ENCODE peak calls at places on chromosomes 2 and 18, in ten cellular contexts. T is breast epithelium, J is body of pancreas, G is WERI-Rb-1, S is heart right ventricle, F is nephron progenitor cell, A is HCT116, N is cardiac muscle cell, H is colonic mucosa, C is mucosa of descending colon. R is an unnamed sample.

GRCh38 chr2:235728401-235729181 is 234.7 kb downstream of the AGAP1 start:
- DNase-seq in T (no peak), J (no peak), G (no peak), S (peak), F (no peak), A (no peak), N (no peak), H (no peak), C (no peak), R (no peak)

GRCh38 chr2:143513081-143513480 is 383.9 kb downstream of the ARHGAP15 start:
- DNase-seq in T (no peak), J (peak), G (peak), S (peak), F (peak), A (peak), N (peak), H (no peak), C (peak), R (peak)

GRCh38 chr18:49230331-49230730 is 230.1 kb downstream of the DYM start:
- DNase-seq in T (no peak), J (no peak), G (no peak), S (no peak), F (no peak), A (no peak), N (no peak), H (no peak), C (no peak), R (no peak)

GRCh38 chr18:61535401-61535800 is 202.2 kb downstream of the CDH20 start:
- DNase-seq in T (no peak), J (no peak), G (no peak), S (no peak), F (no peak), A (no peak), N (no peak), H (no peak), C (no peak), R (no peak)

GRCh38 chr2:17242813-17243485 is 275.3 kb downstream of the RAD51AP2 start:
- DNase-seq in T (no peak), J (no peak), G (no peak), S (no peak), F (no peak), A (no peak), N (no peak), H (no peak), C (no peak), R (no peak)

GRCh38 chr2:208807756-208808155 is 401.2 kb downstream of the PTH2R start:
- DNase-seq in T (no peak), J (no peak), G (no peak), S (no peak), F (no peak), A (no peak), N (no peak), H (no peak), C (no peak), R (no peak)

GRCh38 chr2:236694125-236694888 is 124.7 kb downstream of the ACKR3 start:
- DNase-seq in T (no peak), J (no peak), G (no peak), S (no peak), F (no peak), A (no peak), N (no peak), H (no peak), C (no peak), R (no peak)

GRCh38 chr2:187470698-187471097 is 22.6 kb upstream of the CALCRL start:
- DNase-seq in T (no peak), J (no peak), G (no peak), S (no peak), F (no peak), A (no peak), N (no peak), H (no peak), C (no peak), R (no peak)

GRCh38 chr2:158748925-158749590 is 46.1 kb upstream of the DAPL1 start:
- DNase-seq in T (no peak), J (no peak), G (no peak), S (no peak), F (no peak), A (no peak), N (no peak), H (no peak), C (no peak), R (no peak)

GRCh38 chr2:126657146-126657635 is 1.2 kb downstream of the GYPC start:
- DNase-seq in T (no peak), J (no peak), G (no peak), S (peak), F (peak), A (no peak), N (no peak), H (peak), C (peak), R (no peak)

GRCh38 chr2:190646780-190647626 is 1.9 kb upstream of the NAB1 start:
- DNase-seq in T (no peak), J (no peak), G (no peak), S (no peak), F (no peak), A (no peak), N (no peak), H (peak), C (peak), R (no peak)

GRCh38 chr2:119408221-119408619 is 23.4 kb upstream of the TMEM37 start:
- DNase-seq in T (no peak), J (no peak), G (no peak), S (no peak), F (no peak), A (no peak), N (no peak), H (no peak), C (no peak), R (no peak)

GRCh38 chr2:234444888-234445287 is 52.0 kb downstream of the ARL4C start:
- DNase-seq in T (no peak), J (no peak), G (no peak), S (no peak), F (no peak), A (no peak), N (no peak), H (peak), C (peak), R (no peak)

GRCh38 chr2:20667531-20668401 is 822 bp downstream of the GDF7 start:
- DNase-seq in T (no peak), J (no peak), G (no peak), S (no peak), F (no peak), A (no peak), N (no peak), H (no peak), C (no peak), R (no peak)

GRCh38 chr18:57435851-57436192 is 648 bp downstream of the ONECUT2 start:
- DNase-seq in T (no peak), J (no peak), G (peak), S (no peak), F (peak), A (no peak), N (no peak), H (no peak), C (no peak), R (peak)

GRCh38 chr2:234986866-234987720 is 35.3 kb downstream of the SH3BP4 start:
- DNase-seq in T (no peak), J (no peak), G (no peak), S (no peak), F (no peak), A (no peak), N (no peak), H (no peak), C (no peak), R (no peak)

GRCh38 chr2:134623796-134624195 is 95.0 kb downstream of the TMEM163 start:
- DNase-seq in T (no peak), J (no peak), G (no peak), S (no peak), F (no peak), A (no peak), N (no peak), H (no peak), C (peak), R (no peak)

GRCh38 chr2:77201755-77202154 is 320.4 kb downstream of the LRRTM4 start:
- DNase-seq in T (no peak), J (no peak), G (no peak), S (no peak), F (no peak), A (no peak), N (no peak), H (no peak), C (no peak), R (no peak)

GRCh38 chr2:38486213-38487026 is 109.3 kb upstream of the ATL2 start:
- DNase-seq in T (no peak), J (no peak), G (no peak), S (no peak), F (no peak), A (no peak), N (no peak), H (no peak), C (no peak), R (no peak)

GRCh38 chr2:38483773-38484501 is 106.9 kb upstream of the ATL2 start:
- DNase-seq in T (no peak), J (no peak), G (no peak), S (no peak), F (no peak), A (no peak), N (no peak), H (no peak), C (no peak), R (no peak)

GRCh38 chr2:38484957-38485356 is 107.9 kb upstream of the ATL2 start:
- DNase-seq in T (no peak), J (no peak), G (no peak), S (no peak), F (no peak), A (no peak), N (no peak), H (no peak), C (no peak), R (no peak)

GRCh38 chr2:38487852-38488251 is 110.8 kb upstream of the ATL2 start:
- DNase-seq in T (no peak), J (no peak), G (no peak), S (no peak), F (no peak), A (no peak), N (no peak), H (no peak), C (no peak), R (no peak)

DNA sequence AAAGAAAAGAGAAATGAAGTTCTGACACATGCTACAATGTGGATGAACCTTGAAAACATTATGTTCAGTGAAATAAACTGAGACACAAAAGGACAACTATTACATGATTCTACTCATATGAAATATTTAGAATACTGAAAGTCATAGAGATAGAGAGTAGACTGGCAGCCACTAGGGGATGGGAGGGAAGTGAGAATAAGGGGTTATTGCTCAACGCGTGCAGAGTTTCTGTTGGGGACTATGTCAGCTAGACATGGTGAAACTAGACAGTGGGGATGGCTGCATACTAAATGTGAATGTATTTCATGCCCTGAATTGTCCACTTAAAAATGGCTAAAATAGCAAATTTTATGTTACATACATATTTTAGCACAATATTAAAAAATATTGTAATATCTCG is 108.7 kb upstream of the ATL2 start:
- DNase-seq in T (no peak), J (no peak), G (no peak), S (no peak), F (no peak), A (no peak), N (no peak), H (no peak), C (no peak), R (no peak)
- TF ChIP-seq CTCF in T (no peak), J (no peak), G (no peak), S (no peak), F (no peak), A (peak), N (no peak), H (no peak), C (no peak), R (no peak)

DNA sequence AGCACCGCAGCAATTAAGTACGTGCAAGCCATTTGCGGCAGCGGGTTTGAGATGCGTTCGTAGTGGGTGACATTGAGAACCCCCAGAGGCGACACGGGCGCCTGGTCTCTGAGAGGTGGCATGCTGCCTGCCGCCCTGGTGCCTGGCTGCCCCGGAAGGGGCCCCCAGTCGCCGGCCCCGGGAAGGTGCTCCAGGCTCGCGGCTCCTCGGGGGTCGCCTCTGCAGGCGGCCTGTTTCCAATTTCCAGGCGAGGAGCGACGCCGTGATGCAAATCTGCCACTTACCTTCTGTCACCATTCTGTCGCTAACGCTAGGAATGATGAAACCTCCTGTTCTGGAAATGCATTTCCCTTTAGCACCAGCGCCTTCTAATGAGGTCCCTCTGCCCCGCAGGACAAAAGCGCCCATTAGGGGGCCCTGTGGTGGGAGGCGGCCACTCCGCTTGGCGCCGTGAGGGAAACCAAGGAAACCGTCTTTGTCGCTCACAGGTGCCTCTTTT is 13.0 kb downstream of the KIF5C start:
- DNase-seq in T (no peak), J (no peak), G (no peak), S (no peak), F (peak), A (no peak), N (peak), H (no peak), C (no peak), R (peak)
- TF ChIP-seq CTCF in T (no peak), J (no peak), G (no peak), S (peak), F (peak), A (no peak), N (no peak), H (no peak), C (no peak), R (no peak)

GRCh38 chr2:129193961-129194360 is 785.5 kb upstream of the RAB6C start:
- DNase-seq in T (no peak), J (no peak), G (peak), S (no peak), F (no peak), A (no peak), N (no peak), H (no peak), C (no peak), R (no peak)
- TF ChIP-seq CTCF in T (no peak), J (no peak), G (peak), S (no peak), F (no peak), A (peak), N (no peak), H (no peak), C (no peak), R (no peak)

GRCh38 chr18:76620326-76620813 is 125.3 kb upstream of the ZNF516 start:
- DNase-seq in T (no peak), J (peak), G (peak), S (peak), F (peak), A (peak), N (peak), H (peak), C (peak), R (peak)
- TF ChIP-seq CTCF in T (peak), J (peak), G (peak), S (peak), F (peak), A (peak), N (peak), H (peak), C (no peak), R (peak)

GRCh38 chr2:42443980-42444379 is 49.8 kb downstream of the KCNG3 start:
- DNase-seq in T (no peak), J (no peak), G (no peak), S (no peak), F (no peak), A (no peak), N (no peak), H (no peak), C (no peak), R (no peak)
- TF ChIP-seq CTCF in T (no peak), J (no peak), G (no peak), S (no peak), F (no peak), A (no peak), N (no peak), H (no peak), C (no peak), R (no peak)

DNA sequence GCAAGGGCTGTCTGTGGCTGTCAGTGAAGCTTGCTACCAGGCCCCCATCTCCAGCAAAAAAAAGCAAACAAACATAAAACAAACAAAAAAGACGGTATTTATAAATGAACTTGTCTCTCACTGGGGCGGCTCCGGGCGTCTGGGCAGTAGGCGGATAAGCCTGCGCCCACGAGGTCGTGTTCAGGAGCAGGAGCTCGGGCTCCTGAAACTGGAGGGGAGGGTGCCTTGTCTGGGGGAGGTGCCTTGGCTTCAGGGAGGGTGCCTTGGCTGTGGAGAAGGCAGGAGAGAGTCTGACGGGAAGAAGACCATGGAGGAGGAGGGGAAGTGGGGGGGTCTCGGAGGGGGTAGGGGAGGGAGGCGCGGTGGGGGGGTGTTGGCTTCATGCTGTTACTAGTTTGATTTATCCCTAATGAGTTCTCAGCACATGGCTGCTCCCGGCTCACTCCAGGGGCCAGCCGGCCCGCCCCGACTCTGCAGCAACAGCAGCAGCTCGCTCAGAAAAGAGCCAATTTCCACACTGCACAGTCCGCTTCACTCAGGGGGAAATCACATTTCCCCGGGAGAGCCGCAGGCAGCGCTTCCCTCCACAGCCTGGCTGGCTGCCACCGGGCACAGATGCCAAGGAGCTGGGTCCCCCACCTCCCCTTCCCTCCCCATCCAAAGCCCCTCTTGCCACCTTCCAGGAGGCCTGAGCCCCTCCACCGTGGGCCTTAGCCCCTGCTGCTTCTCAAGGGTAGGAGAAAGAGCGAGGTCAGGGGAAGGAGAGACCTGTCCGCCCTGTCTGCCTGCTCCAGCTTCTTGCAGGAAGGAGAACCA is 38.7 kb downstream of the PSD4 start:
- DNase-seq in T (no peak), J (no peak), G (no peak), S (peak), F (peak), A (no peak), N (no peak), H (no peak), C (no peak), R (no peak)
- TF ChIP-seq CTCF in T (no peak), J (no peak), G (no peak), S (no peak), F (no peak), A (no peak), N (no peak), H (no peak), C (no peak), R (no peak)

GRCh38 chr2:54499666-54500065 is 43.5 kb downstream of the SPTBN1 start:
- DNase-seq in T (no peak), J (no peak), G (no peak), S (no peak), F (no peak), A (no peak), N (no peak), H (peak), C (peak), R (no peak)

GRCh38 chr2:54496920-54497319 is 40.8 kb downstream of the SPTBN1 start:
- DNase-seq in T (no peak), J (no peak), G (no peak), S (no peak), F (no peak), A (no peak), N (no peak), H (no peak), C (no peak), R (no peak)

GRCh38 chr2:54494087-54494486 is 38.0 kb downstream of the SPTBN1 start:
- DNase-seq in T (no peak), J (no peak), G (no peak), S (no peak), F (no peak), A (no peak), N (no peak), H (no peak), C (no peak), R (no peak)

GRCh38 chr2:54500404-54501147 is 44.4 kb downstream of the SPTBN1 start:
- DNase-seq in T (no peak), J (no peak), G (no peak), S (peak), F (no peak), A (no peak), N (no peak), H (no peak), C (no peak), R (no peak)

DNA sequence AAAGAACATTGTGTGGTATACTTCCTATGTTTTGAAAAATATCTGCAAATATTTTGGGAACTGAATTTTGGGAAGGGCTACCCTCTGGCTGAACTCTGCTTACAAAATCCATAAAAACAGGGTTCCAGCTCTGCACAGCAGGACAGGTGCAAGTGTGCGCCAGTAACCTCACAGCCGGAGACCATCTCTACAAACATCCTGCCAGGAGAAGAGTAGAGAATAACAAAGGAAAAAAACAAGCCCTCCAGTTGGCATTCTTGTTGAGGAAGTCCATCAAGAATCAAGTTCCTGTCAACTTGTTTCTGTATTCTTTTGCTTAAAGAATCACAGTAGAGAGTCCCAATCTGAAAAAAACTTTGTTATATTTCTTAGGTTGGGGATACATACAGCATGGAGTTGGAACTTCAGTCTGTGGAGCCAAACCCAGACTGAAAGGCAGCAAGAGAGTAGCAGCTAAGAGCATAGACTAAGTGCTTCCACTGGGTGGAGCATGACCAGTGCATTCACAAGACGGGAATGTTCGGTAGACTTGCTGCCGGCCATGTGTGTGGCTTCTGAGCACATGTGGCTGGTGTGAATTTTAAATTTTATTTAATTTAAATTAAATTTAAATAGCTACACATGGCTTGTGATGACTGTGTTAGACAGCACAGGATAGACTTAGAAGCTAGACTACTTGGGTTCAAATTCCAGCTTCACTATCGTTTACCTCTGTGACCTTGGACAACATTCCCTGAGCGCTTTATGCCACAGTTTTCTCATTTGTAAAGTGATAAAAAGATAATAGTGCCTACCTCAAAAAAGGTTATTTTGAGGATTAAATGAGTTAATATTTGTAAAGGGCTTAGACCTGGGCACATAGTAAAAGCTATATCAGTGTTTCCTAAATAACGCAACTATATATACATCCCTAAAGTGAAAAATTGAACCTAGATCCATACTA is 41.9 kb downstream of the SPTBN1 start:
- DNase-seq in T (no peak), J (peak), G (peak), S (no peak), F (no peak), A (no peak), N (peak), H (peak), C (peak), R (no peak)
- TF ChIP-seq CTCF in T (no peak), J (peak), G (peak), S (peak), F (no peak), A (peak), N (peak), H (no peak), C (no peak), R (no peak)

DNA sequence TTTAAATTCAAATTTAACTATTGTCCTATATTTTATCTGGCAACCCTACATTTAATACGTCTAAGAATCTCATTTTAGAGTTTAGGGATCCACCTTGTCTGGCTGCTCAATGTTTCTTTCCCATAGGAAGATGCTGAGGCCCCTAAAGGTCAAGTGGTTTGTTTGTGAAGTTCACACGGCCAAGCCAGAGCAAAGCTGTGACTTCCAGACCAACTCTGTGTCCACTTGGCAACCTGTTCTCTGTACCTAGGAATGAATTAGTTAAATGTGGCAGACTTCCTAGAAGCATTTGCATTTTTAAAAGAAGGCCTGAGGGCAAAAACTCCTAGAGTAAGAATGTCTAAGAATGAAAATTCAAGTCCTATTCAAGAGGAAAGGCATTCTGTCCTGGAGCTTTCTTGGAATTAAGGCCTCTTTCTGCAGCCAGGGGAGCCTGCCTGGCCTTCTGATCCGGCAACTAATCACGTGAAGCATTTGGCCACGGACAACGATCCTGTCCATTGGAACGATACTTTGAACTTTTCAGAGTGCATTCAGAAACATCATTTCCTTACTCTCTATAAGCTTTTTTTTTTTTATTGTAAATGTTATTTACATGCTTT is 155.0 kb downstream of the SETBP1 start:
- DNase-seq in T (no peak), J (no peak), G (no peak), S (no peak), F (no peak), A (no peak), N (no peak), H (no peak), C (no peak), R (no peak)
- TF ChIP-seq CTCF in T (no peak), J (peak), G (no peak), S (no peak), F (no peak), A (no peak), N (no peak), H (no peak), C (no peak), R (no peak)